ENCODE peak calls at places on chromosomes 12 and 14, in nine cellular contexts. A is T-cell; W is right cardiac atrium; E is heart left ventricle; N is psoas muscle; Q is activated T-cell treated with anti-CD3 and anti-CD28 coated beads, Interleukin-2, amount 50 U/mL, for 72 hours; Y is activated CD4-positive, alpha-beta T cell treated with anti-CD3 and anti-CD28 coated beads for 36 hours; X is activated CD8-positive, alpha-beta T cell treated with anti-CD3 and anti-CD28 coated beads, Interleukin-2, amount 10 ng/mL, durations not matched to agents 7 days and 5 days; R is Right ventricle myocardium superior. C is an unnamed sample.

GRCh38 chr14:33711761-33712160 is 239.1 kb downstream of the EGLN3 start:
- ATAC-seq in X (no peak), Q (no peak), E (no peak), N (no peak), R (no peak), A (no peak), W (no peak), Y (no peak), C (no peak)

GRCh38 chr12:125944446-125944845 is 879.2 kb downstream of the AACS start:
- ATAC-seq in N (no peak), E (no peak), A (no peak), X (no peak), Y (no peak), Q (no peak), W (no peak), R (no peak), C (no peak)

GRCh38 chr12:9796346-9796745 is 30.9 kb upstream of the KLRF1 start:
- ATAC-seq in N (no peak), Q (peak), R (no peak), W (no peak), Y (peak), A (no peak), E (no peak), X (peak), C (no peak)

GRCh38 chr14:68794856-68795601 is 2.2 kb upstream of the ZFP36L1 start:
- ATAC-seq in X (no peak), N (peak), W (peak), Y (no peak), R (peak), A (no peak), Q (no peak), E (peak), C (peak)

GRCh38 chr12:51324953-51325352 is 979 bp upstream of the BIN2 start:
- ATAC-seq in Y (no peak), X (no peak), Q (no peak), R (no peak), A (no peak), N (no peak), E (no peak), W (no peak), C (no peak)

GRCh38 chr12:110913119-110914056 is 7.0 kb downstream of the MYL2 start:
- ATAC-seq in A (no peak), N (no peak), X (no peak), Q (no peak), W (no peak), Y (no peak), R (no peak), E (no peak), C (no peak)

GRCh38 chr14:34198096-34198495 is 247.2 kb upstream of the EGLN3 start:
- ATAC-seq in Q (no peak), A (no peak), W (no peak), Y (no peak), N (no peak), R (no peak), X (no peak), E (no peak), C (no peak)

GRCh38 chr12:31728289-31728916 is 418 bp downstream of the AMN1 start:
- ATAC-seq in X (peak), E (peak), R (peak), A (peak), Q (peak), W (peak), N (peak), Y (peak), C (peak)

GRCh38 chr12:79645235-79645630 is 45.5 kb downstream of the PAWR start:
- ATAC-seq in X (no peak), Q (no peak), E (no peak), R (no peak), Y (no peak), W (no peak), A (no peak), N (no peak), C (no peak)

GRCh38 chr14:60926002-60926401 is 54.9 kb downstream of the TRMT5 start:
- ATAC-seq in X (no peak), E (no peak), N (no peak), Y (no peak), A (no peak), R (no peak), Q (peak), W (no peak), C (no peak)

GRCh38 chr12:2963760-2964292 is 4.6 kb downstream of the TEAD4 start:
- ATAC-seq in Q (no peak), Y (no peak), E (peak), N (peak), R (peak), X (no peak), A (no peak), W (peak), C (no peak)

GRCh38 chr12:48712209-48712608 is 4.3 kb downstream of the CCNT1 start:
- ATAC-seq in Q (no peak), N (no peak), Y (no peak), A (no peak), X (no peak), E (no peak), W (no peak), R (no peak), C (no peak)

GRCh38 chr14:98705826-98706225 is 566.2 kb downstream of the BCL11B start:
- ATAC-seq in Y (no peak), X (no peak), R (no peak), A (no peak), N (no peak), W (no peak), E (no peak), Q (no peak), C (no peak)